ENCODE peak calls at places on chromosome 13, in ten cellular contexts. W is GM23338; O is CD8-positive, alpha-beta memory T cell; A is thoracic aorta; F is PC-3; R is CD8-positive, alpha-beta T cell; V is left ventricle myocardium inferior; G is endodermal cell; T is keratinocyte; Q is neuronal stem cell. Z is an unnamed sample.

GRCh38 chr13:68714292-68714691 is 1393.3 kb upstream of the ATXN8OS start:
- DNase-seq in W (peak; percentile 66), O (no peak), A (no peak), F (no peak), R (no peak), V (no peak), G (no peak), T (no peak), Q (peak; percentile 65), Z (no peak)

GRCh38 chr13:48978942-48979601 is 3.4 kb downstream of the FNDC3A start:
- DNase-seq in W (peak; percentile 71), O (no peak), A (no peak), F (no peak), R (no peak), V (no peak), G (no peak), T (no peak), Q (no peak), Z (no peak)

GRCh38 chr13:99496322-99497142 is 4.7 kb upstream of the TM9SF2 start:
- DNase-seq in W (peak; percentile 67), O (peak; percentile 85), A (peak; percentile 15), F (no peak), R (peak; percentile 41), V (peak; percentile 35), G (no peak), T (no peak), Q (no peak), Z (no peak)

GRCh38 chr13:102812616-102813287 is 13.8 kb downstream of the BIVM start:
- DNase-seq in W (peak; percentile 32), O (no peak), A (no peak), F (no peak), R (no peak), V (no peak), G (no peak), T (no peak), Q (no peak), Z (no peak)

GRCh38 chr13:104779311-104779710 is 1713.1 kb upstream of the SLC10A2 start:
- DNase-seq in W (peak; percentile 35), O (no peak), A (no peak), F (peak; percentile 36), R (no peak), V (no peak), G (peak; percentile 75), T (no peak), Q (peak; percentile 4), Z (peak; percentile 19)

GRCh38 chr13:46154136-46154854 is 27.7 kb downstream of the LCP1 start:
- DNase-seq in W (no peak), O (no peak), A (no peak), F (no peak), R (no peak), V (no peak), G (no peak), T (no peak), Q (no peak), Z (no peak)

GRCh38 chr13:99686157-99686572 is 184.9 kb downstream of the TM9SF2 start:
- DNase-seq in W (peak; percentile 52), O (no peak), A (no peak), F (no peak), R (no peak), V (peak; percentile 53), G (peak; percentile 84), T (no peak), Q (no peak), Z (no peak)

GRCh38 chr13:48938308-48938943 is 37.3 kb upstream of the FNDC3A start:
- DNase-seq in W (no peak), O (no peak), A (no peak), F (no peak), R (no peak), V (no peak), G (no peak), T (no peak), Q (no peak), Z (no peak)

GRCh38 chr13:72726721-72727416 is 560 bp downstream of the MZT1 start:
- DNase-seq in W (peak; percentile 75), O (peak; percentile 67), A (peak; percentile 4), F (peak; percentile 6), R (no peak), V (peak; percentile 42), G (no peak), T (no peak), Q (peak; percentile 9), Z (no peak)

GRCh38 chr13:106520205-106521004 is 15.1 kb downstream of the EFNB2 start:
- DNase-seq in W (peak; percentile 43), O (no peak), A (no peak), F (peak; percentile 16), R (no peak), V (no peak), G (no peak), T (no peak), Q (no peak), Z (no peak)

DNA sequence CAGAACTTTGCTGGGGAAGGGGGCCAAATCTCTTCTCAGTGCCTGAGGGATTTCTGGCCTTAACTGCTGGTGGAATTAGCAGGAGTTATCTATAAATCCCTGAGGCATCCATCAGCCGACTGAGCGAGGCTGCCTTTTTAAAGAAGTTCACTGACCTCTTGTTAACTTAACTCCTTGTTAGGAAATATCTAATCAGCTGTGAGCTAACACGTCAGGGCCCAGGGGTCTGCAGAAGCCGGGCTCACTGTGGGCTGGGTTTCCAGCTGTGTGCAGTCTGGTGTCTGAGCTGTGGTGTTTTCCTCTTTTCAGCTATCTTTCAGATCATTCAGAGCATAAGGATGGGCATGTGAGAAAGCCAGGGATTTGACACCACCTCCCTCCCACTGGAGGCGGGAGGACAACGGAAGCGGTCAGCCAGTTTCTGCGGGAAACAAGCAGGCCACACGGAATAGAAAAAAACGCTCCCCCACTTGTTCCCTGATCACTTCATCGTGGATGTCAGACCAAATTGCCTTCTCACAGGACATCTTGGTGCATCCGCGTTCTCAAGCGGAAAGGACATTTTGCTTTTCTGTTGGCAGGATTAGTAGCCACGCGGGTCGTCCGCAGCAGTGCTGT is 23.4 kb downstream of the SERP2 start:
- DNase-seq in W (no peak), O (no peak), A (no peak), F (no peak), R (no peak), V (peak; percentile 48), G (peak; percentile 83), T (no peak), Q (peak; percentile 78), Z (peak; percentile 15)
- H3K27me3 ChIP-seq in W (no peaks in the 10 kb centered on the region), O (no peaks in the 10 kb centered on the region), A (no peaks in the 10 kb centered on the region), F (no peaks in the 10 kb centered on the region), R (no peaks in the 10 kb centered on the region), V (no peaks in the 10 kb centered on the region), G (peaks cover 9% of the 10 kb centered on the region), T (no peaks in the 10 kb centered on the region), Q (no peaks in the 10 kb centered on the region), Z (no peaks in the 10 kb centered on the region)

DNA sequence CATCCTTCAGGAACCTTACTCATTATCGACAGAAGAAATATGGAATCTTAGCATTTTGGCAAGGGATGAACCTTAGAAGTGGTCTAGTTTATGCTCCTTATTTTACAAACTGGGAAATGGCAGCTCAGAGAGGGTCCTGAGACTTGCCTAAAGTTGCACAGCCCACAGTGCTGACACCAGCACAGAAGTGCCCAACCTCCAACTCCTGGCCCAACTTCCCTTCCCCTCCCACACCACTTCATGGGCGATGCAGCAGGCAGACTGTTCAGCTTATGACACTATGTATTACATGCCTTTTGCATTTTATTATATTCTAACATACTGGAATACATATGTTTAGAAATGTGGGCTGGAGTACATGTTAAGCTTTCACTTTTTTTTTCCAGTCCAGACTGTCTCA is 3.5 kb downstream of the GJA3 start:
- DNase-seq in W (no peak), O (no peak), A (no peak), F (no peak), R (no peak), V (no peak), G (peak; percentile 10), T (no peak), Q (no peak), Z (no peak)
- H3K27me3 ChIP-seq in W (peaks cover 54% of the 10 kb centered on the region), O (peaks cover 17% of the 10 kb centered on the region), A (peaks cover 39% of the 10 kb centered on the region), F (peaks cover 7% of the 10 kb centered on the region), R (no peaks in the 10 kb centered on the region), V (peaks cover 77% of the 10 kb centered on the region), G (peaks cover 58% of the 10 kb centered on the region), T (peaks cover 45% of the 10 kb centered on the region), Q (peaks cover 35% of the 10 kb centered on the region), Z (peaks cover 5% of the 10 kb centered on the region)

GRCh38 chr13:66225071-66225470 is 1005.1 kb downstream of the PCDH9 start:
- DNase-seq in W (peak; percentile 58), O (no peak), A (no peak), F (no peak), R (no peak), V (no peak), G (peak; percentile 75), T (no peak), Q (no peak), Z (no peak)
- H3K27me3 ChIP-seq in W (peaks cover 60% of the 10 kb centered on the region), O (no peaks in the 10 kb centered on the region), A (no peaks in the 10 kb centered on the region), F (no peaks in the 10 kb centered on the region), R (no peaks in the 10 kb centered on the region), V (no peaks in the 10 kb centered on the region), G (peaks cover 36% of the 10 kb centered on the region), T (no peaks in the 10 kb centered on the region), Q (no peaks in the 10 kb centered on the region), Z (no peaks in the 10 kb centered on the region)

GRCh38 chr13:83878691-83879410 is 3.4 kb downstream of the SLITRK1 start:
- DNase-seq in W (peak; percentile 67), O (no peak), A (no peak), F (no peak), R (no peak), V (no peak), G (peak; percentile 69), T (no peak), Q (no peak), Z (no peak)

GRCh38 chr13:83877901-83878300 is 4.4 kb downstream of the SLITRK1 start:
- DNase-seq in W (peak; percentile 42), O (no peak), A (no peak), F (no peak), R (no peak), V (no peak), G (peak; percentile 37), T (no peak), Q (no peak), Z (no peak)

GRCh38 chr13:83881031-83881727 is 1.1 kb downstream of the SLITRK1 start:
- DNase-seq in W (peak; percentile 10), O (no peak), A (no peak), F (no peak), R (no peak), V (no peak), G (peak; percentile 36), T (no peak), Q (no peak), Z (no peak)

GRCh38 chr13:83880275-83881027 is 1.8 kb downstream of the SLITRK1 start:
- DNase-seq in W (peak; percentile 28), O (no peak), A (no peak), F (no peak), R (no peak), V (no peak), G (peak; percentile 54), T (no peak), Q (no peak), Z (no peak)

DNA sequence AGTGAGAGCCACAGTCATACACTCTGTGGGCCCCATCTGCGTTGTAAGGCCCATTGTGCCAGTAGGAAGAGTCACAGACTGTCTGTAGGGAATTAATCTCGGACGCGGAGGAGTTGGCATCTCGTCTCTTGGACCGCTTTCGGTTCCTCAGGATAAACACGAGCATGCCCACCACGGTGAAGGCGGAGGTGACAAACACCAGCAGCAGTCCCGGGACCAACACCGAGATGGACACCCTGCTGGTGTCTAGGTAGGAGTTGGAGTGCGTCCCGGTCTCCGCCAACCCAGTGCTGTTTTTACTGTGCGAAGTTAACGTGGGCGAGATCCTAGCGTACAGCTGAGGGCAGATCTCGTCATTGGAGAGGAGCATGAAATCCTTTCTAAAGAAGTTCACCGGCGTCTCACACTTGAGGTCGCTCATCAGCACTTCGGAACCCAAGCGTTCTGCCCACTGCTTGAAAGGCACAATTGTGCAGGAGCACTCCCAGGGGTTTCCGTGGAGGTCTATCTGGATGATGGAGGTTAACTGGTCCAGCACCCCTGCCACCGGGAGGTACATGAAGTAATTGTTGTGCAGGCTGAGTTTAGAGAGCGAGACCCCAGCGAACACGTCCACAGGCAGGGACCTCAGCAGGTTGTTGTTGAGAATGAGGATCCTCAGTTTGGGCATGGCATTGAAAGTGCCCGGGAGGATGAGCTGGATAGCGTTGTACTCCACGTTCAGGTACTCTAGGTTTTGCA is 2.7 kb downstream of the SLITRK1 start:
- DNase-seq in W (peak; percentile 32), O (no peak), A (no peak), F (no peak), R (no peak), V (no peak), G (peak; percentile 56), T (no peak), Q (no peak), Z (no peak)
- H3K27me3 ChIP-seq in W (peaks cover 77% of the 10 kb centered on the region), O (peaks cover 14% of the 10 kb centered on the region), A (no peaks in the 10 kb centered on the region), F (no peaks in the 10 kb centered on the region), R (peaks cover 6% of the 10 kb centered on the region), V (peaks cover 75% of the 10 kb centered on the region), G (peaks cover 84% of the 10 kb centered on the region), T (peaks cover 56% of the 10 kb centered on the region), Q (peaks cover 20% of the 10 kb centered on the region), Z (peaks cover 5% of the 10 kb centered on the region)

Z was measured in BJ.